ENCODE peak calls at places on chromosomes 3 and 15, in seven cellular contexts. One of them, this sample, is unnamed. For H3K4me1, the result is how much of the 10 kb centered on the place peaks cover.

GRCh38 chr3:154956815-154957214 is 123.3 kb upstream of the MME start:
- DNase-seq in HCT116: no peak
- DNase-seq in MM.1S: peak
- DNase-seq in GM23248: no peak
- DNase-seq in neural progenitor cell: no peak
- DNase-seq in GM23338: no peak
- DNase-seq in hepatocyte: no peak
- DNase-seq in this sample: no peak

GRCh38 chr3:61562810-61563613 is 1.6 kb downstream of the PTPRG start:
- DNase-seq in HCT116: no peak
- DNase-seq in MM.1S: peak
- DNase-seq in GM23248: peak
- DNase-seq in neural progenitor cell: peak
- DNase-seq in GM23338: peak
- DNase-seq in hepatocyte: peak
- DNase-seq in this sample: no peak

GRCh38 chr3:76570436-76571057 is 469.4 kb upstream of the ROBO2 start:
- DNase-seq in HCT116: no peak
- DNase-seq in MM.1S: peak
- DNase-seq in GM23248: peak
- DNase-seq in neural progenitor cell: peak
- DNase-seq in GM23338: peak
- DNase-seq in hepatocyte: peak
- DNase-seq in this sample: peak

GRCh38 chr3:102676424-102676823 is 241.6 kb downstream of the ZPLD1 start:
- DNase-seq in HCT116: no peak
- DNase-seq in MM.1S: peak
- DNase-seq in GM23248: no peak
- DNase-seq in neural progenitor cell: no peak
- DNase-seq in GM23338: no peak
- DNase-seq in hepatocyte: no peak
- DNase-seq in this sample: no peak

GRCh38 chr3:31932990-31933389 is 48.1 kb downstream of the OSBPL10 start:
- DNase-seq in HCT116: no peak
- DNase-seq in MM.1S: no peak
- DNase-seq in GM23248: no peak
- DNase-seq in neural progenitor cell: no peak
- DNase-seq in GM23338: no peak
- DNase-seq in hepatocyte: no peak
- DNase-seq in this sample: no peak

GRCh38 chr15:89801471-89802205 is 13.0 kb downstream of the ANPEP start:
- DNase-seq in HCT116: no peak
- DNase-seq in MM.1S: no peak
- DNase-seq in GM23248: no peak
- DNase-seq in neural progenitor cell: no peak
- DNase-seq in GM23338: no peak
- DNase-seq in hepatocyte: no peak
- DNase-seq in this sample: no peak

GRCh38 chr15:57947781-57948180 is 117.7 kb downstream of the ALDH1A2 start:
- DNase-seq in HCT116: no peak
- DNase-seq in MM.1S: no peak
- DNase-seq in GM23248: peak
- DNase-seq in neural progenitor cell: peak
- DNase-seq in GM23338: peak
- DNase-seq in hepatocyte: peak
- DNase-seq in this sample: no peak

GRCh38 chr3:188153498-188153948 is 434 bp upstream of the LPP start:
- DNase-seq in HCT116: peak
- DNase-seq in MM.1S: no peak
- DNase-seq in GM23248: peak
- DNase-seq in neural progenitor cell: peak
- DNase-seq in GM23338: peak
- DNase-seq in hepatocyte: peak
- DNase-seq in this sample: peak

GRCh38 chr15:75067123-75067854 is 43.9 kb downstream of the PPCDC start:
- DNase-seq in HCT116: peak
- DNase-seq in MM.1S: peak
- DNase-seq in GM23248: peak
- DNase-seq in neural progenitor cell: no peak
- DNase-seq in GM23338: no peak
- DNase-seq in hepatocyte: no peak
- DNase-seq in this sample: peak

GRCh38 chr15:99507016-99507731 is 58.6 kb upstream of the MEF2A start:
- DNase-seq in HCT116: no peak
- DNase-seq in MM.1S: no peak
- DNase-seq in GM23248: peak
- DNase-seq in neural progenitor cell: no peak
- DNase-seq in GM23338: no peak
- DNase-seq in hepatocyte: peak
- DNase-seq in this sample: no peak

GRCh38 chr15:99506399-99506798 is 59.4 kb upstream of the MEF2A start:
- DNase-seq in HCT116: no peak
- DNase-seq in MM.1S: no peak
- DNase-seq in GM23248: no peak
- DNase-seq in neural progenitor cell: no peak
- DNase-seq in GM23338: no peak
- DNase-seq in hepatocyte: no peak
- DNase-seq in this sample: no peak

GRCh38 chr15:99507732-99508571 is 57.8 kb upstream of the MEF2A start:
- DNase-seq in HCT116: no peak
- DNase-seq in MM.1S: no peak
- DNase-seq in GM23248: peak
- DNase-seq in neural progenitor cell: no peak
- DNase-seq in GM23338: no peak
- DNase-seq in hepatocyte: peak
- DNase-seq in this sample: peak

GRCh38 chr15:99509686-99510461 is 55.9 kb upstream of the MEF2A start:
- DNase-seq in HCT116: no peak
- DNase-seq in MM.1S: no peak
- DNase-seq in GM23248: no peak
- DNase-seq in neural progenitor cell: no peak
- DNase-seq in GM23338: no peak
- DNase-seq in hepatocyte: no peak
- DNase-seq in this sample: no peak

GRCh38 chr15:99508807-99509311 is 56.9 kb upstream of the MEF2A start:
- DNase-seq in HCT116: no peak
- DNase-seq in MM.1S: no peak
- DNase-seq in GM23248: no peak
- DNase-seq in neural progenitor cell: no peak
- DNase-seq in GM23338: no peak
- DNase-seq in hepatocyte: no peak
- DNase-seq in this sample: peak
- H3K4me1 ChIP-seq in HCT116: under half
- H3K4me1 ChIP-seq in MM.1S: under half
- H3K4me1 ChIP-seq in GM23248: under half
- H3K4me1 ChIP-seq in neural progenitor cell: under half
- H3K4me1 ChIP-seq in GM23338: under half
- H3K4me1 ChIP-seq in hepatocyte: under half
- H3K4me1 ChIP-seq in this sample: under half

DNA sequence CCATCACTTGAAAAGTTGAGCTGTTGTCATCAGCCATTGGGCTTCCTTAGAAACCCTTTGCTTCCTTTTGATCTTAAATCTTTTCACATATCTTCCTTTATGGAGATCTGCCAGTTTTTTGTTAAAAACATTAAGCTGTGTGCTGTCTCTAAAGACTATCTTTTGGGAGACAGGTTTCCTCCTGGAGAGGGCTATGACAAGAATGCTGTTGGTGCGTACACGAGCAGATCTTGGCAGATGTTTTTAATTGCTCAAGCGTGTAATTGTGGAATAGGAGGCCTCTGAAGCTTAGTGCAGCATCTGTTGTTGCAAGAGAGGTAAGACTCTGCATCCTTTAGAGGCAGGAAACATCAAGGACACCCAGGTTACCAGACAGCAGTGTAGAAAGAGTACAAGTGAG is 56.8 kb downstream of the PHLDB2 start:
- DNase-seq in HCT116: no peak
- DNase-seq in MM.1S: no peak
- DNase-seq in GM23248: no peak
- DNase-seq in neural progenitor cell: peak
- DNase-seq in GM23338: peak
- DNase-seq in hepatocyte: no peak
- DNase-seq in this sample: no peak
- TF ChIP-seq EZH2phosphoT487 in HCT116: no peak
- TF ChIP-seq EZH2phosphoT487 in MM.1S: no peak
- TF ChIP-seq EZH2phosphoT487 in GM23248: no peak
- TF ChIP-seq EZH2phosphoT487 in neural progenitor cell: no peak
- TF ChIP-seq EZH2phosphoT487 in GM23338: no peak
- TF ChIP-seq EZH2phosphoT487 in hepatocyte: no peak
- TF ChIP-seq EZH2phosphoT487 in this sample: no peak

DNA sequence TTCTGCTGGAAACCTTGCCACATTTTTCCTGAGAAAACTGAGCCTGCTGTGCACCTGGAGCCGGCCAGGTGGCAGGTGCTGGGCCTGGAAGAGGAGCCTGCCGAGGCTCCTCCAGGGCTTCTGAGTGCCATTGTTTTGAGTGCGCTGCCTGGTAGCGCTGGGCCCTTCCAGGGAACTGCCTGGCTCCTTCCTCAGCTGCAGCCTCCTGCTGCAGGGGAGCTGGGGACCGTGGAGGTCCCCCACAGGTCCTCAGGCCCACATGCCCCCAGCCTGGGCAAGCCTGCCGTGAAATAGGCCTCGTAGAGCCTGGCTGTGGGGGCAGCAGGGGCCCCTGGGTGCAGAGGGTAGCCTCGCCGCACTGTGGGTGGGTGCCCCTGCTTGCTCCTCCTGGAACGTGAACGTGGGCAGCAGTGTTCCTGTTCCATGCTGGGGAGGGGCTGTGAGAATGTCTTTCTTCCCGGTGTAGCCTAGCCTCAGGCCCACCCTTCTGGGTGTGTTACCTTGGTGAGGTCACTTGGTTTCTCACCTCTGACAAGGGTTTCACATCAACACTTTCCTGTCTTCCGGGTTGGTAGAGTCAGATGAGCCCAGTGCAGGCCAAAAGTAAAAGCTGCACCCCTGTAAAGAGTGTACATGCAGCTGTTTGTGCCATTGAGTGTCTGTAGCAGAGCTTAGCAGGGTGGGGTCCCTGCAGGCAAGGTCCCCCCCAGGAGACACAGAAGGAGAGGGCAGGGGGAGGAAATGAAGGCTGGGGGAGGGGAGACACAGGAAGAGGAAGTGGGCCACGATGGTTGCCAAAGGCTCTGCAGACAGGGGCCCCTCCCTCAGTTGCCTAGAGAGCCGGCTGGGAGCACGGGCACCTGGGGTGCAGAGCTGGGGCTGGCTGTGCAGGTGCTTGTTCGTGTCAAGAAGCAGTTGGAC is 34.5 kb downstream of the KLF13 start:
- DNase-seq in HCT116: no peak
- DNase-seq in MM.1S: peak
- DNase-seq in GM23248: no peak
- DNase-seq in neural progenitor cell: peak
- DNase-seq in GM23338: peak
- DNase-seq in hepatocyte: no peak
- DNase-seq in this sample: no peak
- H3K4me1 ChIP-seq in HCT116: under half
- H3K4me1 ChIP-seq in MM.1S: half or more
- H3K4me1 ChIP-seq in GM23248: under half
- H3K4me1 ChIP-seq in neural progenitor cell: half or more
- H3K4me1 ChIP-seq in GM23338: half or more
- H3K4me1 ChIP-seq in hepatocyte: half or more
- H3K4me1 ChIP-seq in this sample: under half

GRCh38 chr3:172129868-172130751 is 90.7 kb downstream of the FNDC3B start:
- DNase-seq in HCT116: peak
- DNase-seq in MM.1S: no peak
- DNase-seq in GM23248: peak
- DNase-seq in neural progenitor cell: no peak
- DNase-seq in GM23338: no peak
- DNase-seq in hepatocyte: peak
- DNase-seq in this sample: peak
- TF ChIP-seq EZH2phosphoT487 in HCT116: no peak
- TF ChIP-seq EZH2phosphoT487 in MM.1S: no peak
- TF ChIP-seq EZH2phosphoT487 in GM23248: no peak
- TF ChIP-seq EZH2phosphoT487 in neural progenitor cell: no peak
- TF ChIP-seq EZH2phosphoT487 in GM23338: no peak
- TF ChIP-seq EZH2phosphoT487 in hepatocyte: no peak
- TF ChIP-seq EZH2phosphoT487 in this sample: no peak

GRCh38 chr15:25805006-25805405 is 58.1 kb downstream of the ATP10A start:
- DNase-seq in HCT116: no peak
- DNase-seq in MM.1S: no peak
- DNase-seq in GM23248: peak
- DNase-seq in neural progenitor cell: no peak
- DNase-seq in GM23338: no peak
- DNase-seq in hepatocyte: no peak
- DNase-seq in this sample: peak
- H3K4me1 ChIP-seq in HCT116: under half
- H3K4me1 ChIP-seq in MM.1S: under half
- H3K4me1 ChIP-seq in GM23248: under half
- H3K4me1 ChIP-seq in neural progenitor cell: under half
- H3K4me1 ChIP-seq in GM23338: under half
- H3K4me1 ChIP-seq in hepatocyte: under half
- H3K4me1 ChIP-seq in this sample: under half

DNA sequence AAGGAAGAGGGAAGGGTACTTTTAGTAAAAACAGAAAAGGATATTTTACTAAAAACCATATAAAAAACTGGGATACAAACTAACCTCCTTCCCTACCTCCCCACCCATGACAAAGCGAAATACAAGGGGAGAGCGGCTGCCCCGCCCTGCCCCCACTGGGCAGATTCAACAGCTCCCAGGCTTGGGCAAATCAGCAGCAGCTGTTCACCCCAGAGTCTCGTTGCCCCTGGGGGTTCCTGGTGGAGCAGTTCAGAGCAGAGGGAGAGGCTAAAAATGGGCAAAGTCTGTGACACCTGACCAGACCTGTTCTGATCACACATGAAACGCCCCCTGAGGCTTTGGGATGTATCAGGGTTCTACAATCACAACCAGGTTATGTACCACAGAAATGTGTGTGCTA is 2.5 kb upstream of the ETFA start:
- DNase-seq in HCT116: no peak
- DNase-seq in MM.1S: no peak
- DNase-seq in GM23248: no peak
- DNase-seq in neural progenitor cell: no peak
- DNase-seq in GM23338: no peak
- DNase-seq in hepatocyte: no peak
- DNase-seq in this sample: peak
- TF ChIP-seq EZH2phosphoT487 in HCT116: no peak
- TF ChIP-seq EZH2phosphoT487 in MM.1S: no peak
- TF ChIP-seq EZH2phosphoT487 in GM23248: no peak
- TF ChIP-seq EZH2phosphoT487 in neural progenitor cell: no peak
- TF ChIP-seq EZH2phosphoT487 in GM23338: no peak
- TF ChIP-seq EZH2phosphoT487 in hepatocyte: no peak
- TF ChIP-seq EZH2phosphoT487 in this sample: no peak

GRCh38 chr15:25870899-25871298 is 7.8 kb upstream of the ATP10A start:
- DNase-seq in HCT116: no peak
- DNase-seq in MM.1S: no peak
- DNase-seq in GM23248: no peak
- DNase-seq in neural progenitor cell: no peak
- DNase-seq in GM23338: no peak
- DNase-seq in hepatocyte: no peak
- DNase-seq in this sample: no peak
- H3K4me1 ChIP-seq in HCT116: under half
- H3K4me1 ChIP-seq in MM.1S: under half
- H3K4me1 ChIP-seq in GM23248: under half
- H3K4me1 ChIP-seq in neural progenitor cell: under half
- H3K4me1 ChIP-seq in GM23338: under half
- H3K4me1 ChIP-seq in hepatocyte: under half
- H3K4me1 ChIP-seq in this sample: under half

This sample was measured in PC-3.